ENCODE peak calls at places on chromosomes 1 and 21, in nine cellular contexts. S is substantia nigra, L is left lung, V is heart left ventricle, F is left ventricle myocardium inferior, N is psoas muscle, K is heart right ventricle, X is suprapubic skin, G is Panc1. Q is an unnamed sample.

GRCh38 chr1:154384650-154385557 is 20.2 kb upstream of the IL6R start:
- DNase-seq in S (no peak), L (no peak), V (no peak), F (no peak), N (no peak), K (no peak), X (no peak), G (no peak), Q (no peak)

GRCh38 chr1:198168180-198168579 is 11.4 kb downstream of the NEK7 start:
- DNase-seq in S (no peak), L (no peak), V (no peak), F (no peak), N (no peak), K (no peak), X (no peak), G (no peak), Q (no peak)

GRCh38 chr1:16017461-16018303 is at the start of gene HSPB7:
- DNase-seq in S (peak), L (peak), V (peak), F (peak), N (peak), K (peak), X (no peak), G (no peak), Q (no peak)

GRCh38 chr1:15957221-15958090 is 18.4 kb downstream of the ZBTB17 start:
- DNase-seq in S (no peak), L (no peak), V (no peak), F (no peak), N (no peak), K (no peak), X (no peak), G (no peak), Q (no peak)

GRCh38 chr1:24725209-24725651 is 20.0 kb upstream of the CLIC4 start:
- DNase-seq in S (no peak), L (no peak), V (peak), F (no peak), N (no peak), K (no peak), X (no peak), G (no peak), Q (no peak)

GRCh38 chr1:43304771-43305300 is 4.1 kb downstream of the TIE1 start:
- DNase-seq in S (no peak), L (peak), V (peak), F (no peak), N (no peak), K (no peak), X (no peak), G (no peak), Q (no peak)

GRCh38 chr1:49160677-49161076 is 384.0 kb upstream of the BEND5 start:
- DNase-seq in S (no peak), L (no peak), V (no peak), F (no peak), N (no peak), K (no peak), X (no peak), G (no peak), Q (no peak)

GRCh38 chr21:22416555-22416954 is 1418.3 kb downstream of the NCAM2 start:
- DNase-seq in S (no peak), L (no peak), V (no peak), F (no peak), N (no peak), K (no peak), X (no peak), G (no peak), Q (no peak)

GRCh38 chr1:42484382-42484781 is 21.3 kb downstream of the CCDC30 start:
- DNase-seq in S (no peak), L (no peak), V (no peak), F (no peak), N (no peak), K (peak), X (no peak), G (no peak), Q (peak)

GRCh38 chr1:95257758-95258157 is 23.7 kb downstream of the RWDD3 start:
- DNase-seq in S (no peak), L (no peak), V (no peak), F (no peak), N (no peak), K (no peak), X (no peak), G (no peak), Q (peak)

GRCh38 chr1:165898837-165899236 is 71.4 kb downstream of the UCK2 start:
- DNase-seq in S (no peak), L (no peak), V (peak), F (no peak), N (no peak), K (peak), X (no peak), G (peak), Q (peak)

GRCh38 chr1:32426489-32427255 is 32.4 kb upstream of the BSDC1 start:
- DNase-seq in S (no peak), L (no peak), V (no peak), F (no peak), N (no peak), K (peak), X (no peak), G (no peak), Q (no peak)

GRCh38 chr1:241167121-241167619 is 189.8 kb downstream of the RGS7 start:
- DNase-seq in S (no peak), L (no peak), V (no peak), F (no peak), N (no peak), K (no peak), X (no peak), G (no peak), Q (no peak)

GRCh38 chr1:216626394-216627067 is 96.7 kb downstream of the ESRRG start:
- DNase-seq in S (no peak), L (no peak), V (no peak), F (no peak), N (no peak), K (no peak), X (no peak), G (no peak), Q (no peak)

GRCh38 chr1:109535971-109536491 is 3.6 kb upstream of the GPR61 start:
- DNase-seq in S (peak), L (no peak), V (peak), F (peak), N (peak), K (peak), X (no peak), G (no peak), Q (no peak)

GRCh38 chr1:46617833-46618232 is 1.2 kb upstream of the MOB3C start:
- DNase-seq in S (no peak), L (no peak), V (no peak), F (no peak), N (no peak), K (no peak), X (no peak), G (no peak), Q (no peak)

GRCh38 chr1:7331926-7332535 is 439.1 kb upstream of the VAMP3 start:
- DNase-seq in S (no peak), L (no peak), V (no peak), F (no peak), N (no peak), K (no peak), X (peak), G (no peak), Q (no peak)

GRCh38 chr1:46166521-46167462 is 8.1 kb upstream of the TSPAN1 start:
- DNase-seq in S (no peak), L (peak), V (peak), F (peak), N (peak), K (peak), X (no peak), G (no peak), Q (no peak)

GRCh38 chr1:25253911-25254310 is 6.7 kb upstream of the RSRP1 start:
- DNase-seq in S (no peak), L (no peak), V (no peak), F (no peak), N (no peak), K (no peak), X (no peak), G (peak), Q (peak)

GRCh38 chr1:187374130-187374529 is 545.4 kb downstream of the PLA2G4A start:
- DNase-seq in S (no peak), L (no peak), V (no peak), F (no peak), N (no peak), K (no peak), X (no peak), G (no peak), Q (no peak)

GRCh38 chr1:170114916-170115315 is 30.8 kb upstream of the NTMT2 start:
- DNase-seq in S (no peak), L (no peak), V (no peak), F (no peak), N (no peak), K (no peak), X (no peak), G (no peak), Q (no peak)

GRCh38 chr1:75482951-75483350 is 128.0 kb downstream of the SLC44A5 start:
- DNase-seq in S (no peak), L (no peak), V (no peak), F (no peak), N (no peak), K (no peak), X (no peak), G (no peak), Q (no peak)

GRCh38 chr1:38891753-38892152 is 10.4 kb upstream of the GJA9 start:
- DNase-seq in S (no peak), L (no peak), V (no peak), F (no peak), N (no peak), K (no peak), X (no peak), G (no peak), Q (no peak)

GRCh38 chr1:96360036-96360795 is 361.4 kb upstream of the PTBP2 start:
- DNase-seq in S (no peak), L (no peak), V (no peak), F (no peak), N (no peak), K (no peak), X (no peak), G (no peak), Q (peak)

GRCh38 chr1:237507005-237507404 is 383.7 kb downstream of the ZP4 start:
- DNase-seq in S (no peak), L (no peak), V (no peak), F (no peak), N (no peak), K (no peak), X (no peak), G (no peak), Q (no peak)

GRCh38 chr1:217419152-217419551 is 211.7 kb downstream of the GPATCH2 start:
- DNase-seq in S (no peak), L (no peak), V (no peak), F (no peak), N (no peak), K (no peak), X (no peak), G (no peak), Q (no peak)

GRCh38 chr21:42233067-42233981 is 14.4 kb downstream of the ABCG1 start:
- DNase-seq in S (no peak), L (no peak), V (peak), F (peak), N (peak), K (peak), X (peak), G (no peak), Q (no peak)

GRCh38 chr1:202811296-202812175 is 782 bp downstream of the PCAT6 start:
- DNase-seq in S (no peak), L (peak), V (peak), F (peak), N (peak), K (peak), X (no peak), G (no peak), Q (no peak)

GRCh38 chr1:17768651-17769241 is 13.6 kb downstream of the ACTL8 start:
- DNase-seq in S (no peak), L (no peak), V (peak), F (peak), N (peak), K (no peak), X (no peak), G (no peak), Q (no peak)

GRCh38 chr1:20486457-20487235 is 636 bp upstream of the CAMK2N1 start:
- DNase-seq in S (peak), L (peak), V (peak), F (peak), N (peak), K (peak), X (peak), G (no peak), Q (no peak)

GRCh38 chr1:150164224-150164623 is 14.5 kb downstream of the PLEKHO1 start:
- DNase-seq in S (no peak), L (no peak), V (peak), F (peak), N (no peak), K (no peak), X (no peak), G (no peak), Q (no peak)

GRCh38 chr1:145964328-145965118 is at the start of the genes ANKRD34A and POLR3GL:
- DNase-seq in S (peak), L (peak), V (peak), F (peak), N (peak), K (peak), X (peak), G (no peak), Q (peak)

GRCh38 chr1:228332797-228333738 is 73.6 kb downstream of the TRIM11 start:
- DNase-seq in S (no peak), L (peak), V (no peak), F (no peak), N (peak), K (no peak), X (peak), G (no peak), Q (no peak)

GRCh38 chr1:21437341-21437640 is 2.6 kb upstream of the NBPF3 start:
- DNase-seq in S (no peak), L (no peak), V (no peak), F (no peak), N (no peak), K (no peak), X (no peak), G (no peak), Q (no peak)

GRCh38 chr21:46662367-46662654 is 26.8 kb downstream of the PRMT2 start:
- DNase-seq in S (no peak), L (no peak), V (no peak), F (no peak), N (peak), K (no peak), X (no peak), G (no peak), Q (no peak)

GRCh38 chr1:6535214-6535613 is 19.1 kb downstream of the NOL9 start:
- DNase-seq in S (no peak), L (no peak), V (no peak), F (no peak), N (no peak), K (no peak), X (no peak), G (no peak), Q (no peak)

GRCh38 chr1:17059391-17060128 is 5.7 kb upstream of the SDHB start:
- DNase-seq in S (peak), L (peak), V (peak), F (peak), N (peak), K (peak), X (no peak), G (peak), Q (no peak)

GRCh38 chr1:241808265-241808664 is 39.7 kb upstream of the EXO1 start:
- DNase-seq in S (no peak), L (no peak), V (no peak), F (no peak), N (no peak), K (no peak), X (no peak), G (no peak), Q (no peak)

GRCh38 chr1:152968248-152968647 is 2.2 kb upstream of the SPRR4 start:
- DNase-seq in S (no peak), L (no peak), V (no peak), F (no peak), N (no peak), K (no peak), X (no peak), G (no peak), Q (no peak)

DNA sequence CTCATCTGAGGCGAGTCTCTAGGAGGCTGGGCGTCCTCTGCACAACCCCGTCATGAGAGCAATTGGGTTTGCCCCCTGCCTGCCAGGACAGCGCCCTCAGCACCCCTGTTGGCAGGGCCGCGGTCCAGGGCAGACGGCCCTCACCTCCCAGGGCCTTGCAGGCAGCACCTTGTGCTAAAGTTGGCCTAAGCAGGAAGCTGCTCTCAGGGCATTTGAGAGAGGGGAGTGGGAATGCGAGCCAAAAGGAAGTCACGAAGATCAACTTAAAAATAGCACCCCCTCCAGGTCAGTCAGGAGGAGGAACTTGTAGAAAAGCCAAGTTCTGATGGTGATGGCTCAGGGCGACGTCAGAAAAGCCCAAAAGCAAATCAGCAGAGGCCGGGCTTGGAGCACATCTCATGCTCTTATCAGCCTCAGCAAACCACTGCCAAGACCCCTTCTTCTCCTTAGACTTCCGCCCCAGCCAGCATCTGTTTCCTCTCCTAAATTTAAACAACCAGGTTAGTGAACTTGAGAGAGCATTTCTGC is 12.6 kb upstream of the ADORA3 start:
- DNase-seq in S (no peak), L (no peak), V (peak), F (peak), N (peak), K (peak), X (no peak), G (no peak), Q (no peak)
- H3K27ac ChIP-seq in S (peak), L (peak), V (peak), F (peak), N (peak), K (peak), X (peak), G (no peak), Q (no peak)

GRCh38 chr1:61053712-61054608 is 28.4 kb upstream of the NFIA start:
- DNase-seq in S (peak), L (peak), V (peak), F (peak), N (peak), K (peak), X (no peak), G (no peak), Q (no peak)
- H3K27ac ChIP-seq in S (peak), L (peak), V (peak), F (peak), N (peak), K (peak), X (peak), G (peak), Q (no peak)

DNA sequence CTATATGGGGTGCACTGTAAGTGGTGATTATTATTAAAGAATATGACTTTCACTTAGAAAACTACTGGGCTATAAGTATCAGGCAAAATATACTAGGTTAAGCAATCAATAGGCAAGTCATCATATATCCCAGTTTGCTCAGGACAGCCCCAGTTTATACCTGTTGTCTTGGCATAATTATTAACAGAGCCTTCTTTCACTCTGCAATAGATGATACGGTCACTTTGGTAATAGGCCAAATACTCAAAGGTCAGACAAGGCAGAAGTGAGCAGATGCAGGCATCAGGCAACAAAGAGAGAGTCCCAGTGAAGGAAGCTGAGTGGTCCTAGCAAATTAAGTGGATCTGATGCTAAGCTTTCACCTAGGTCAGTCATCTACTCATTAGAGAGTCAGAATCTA is 599.9 kb downstream of the LMO4 start:
- DNase-seq in S (no peak), L (no peak), V (no peak), F (no peak), N (no peak), K (no peak), X (no peak), G (no peak), Q (no peak)
- H3K27ac ChIP-seq in S (no peak), L (no peak), V (no peak), F (no peak), N (no peak), K (no peak), X (no peak), G (no peak), Q (no peak)

DNA sequence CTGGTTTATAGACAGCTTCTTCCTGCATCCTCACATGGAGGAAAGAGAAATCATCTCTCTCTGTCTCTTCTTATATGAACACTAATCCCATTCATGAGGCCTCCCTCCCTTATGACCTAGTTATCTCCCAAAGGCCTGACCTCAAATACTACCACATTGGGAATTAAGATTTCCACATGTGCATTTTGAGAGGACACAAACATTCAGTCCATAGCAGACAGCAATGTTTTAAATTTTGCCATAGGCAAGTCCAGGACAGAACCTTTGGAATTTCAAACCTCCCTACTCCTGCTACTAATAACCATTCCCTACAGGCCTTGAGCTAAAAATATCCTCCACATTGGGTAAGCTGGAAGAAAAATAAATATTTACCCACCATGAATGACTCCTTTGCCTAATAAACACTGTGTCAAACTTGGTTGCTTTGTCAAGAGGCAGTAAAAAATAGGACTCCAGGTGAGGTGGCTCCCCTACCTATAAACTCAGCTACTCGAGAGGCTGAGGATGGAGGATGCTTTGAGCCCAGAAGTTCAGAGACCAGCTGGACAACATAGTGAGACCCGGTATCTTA is 113.7 kb downstream of the ZNF281 start:
- DNase-seq in S (no peak), L (no peak), V (no peak), F (no peak), N (no peak), K (no peak), X (no peak), G (no peak), Q (no peak)
- H3K27ac ChIP-seq in S (no peak), L (no peak), V (no peak), F (no peak), N (no peak), K (no peak), X (no peak), G (no peak), Q (no peak)

GRCh38 chr1:226686440-226687436 is 52.3 kb downstream of the ITPKB start:
- DNase-seq in S (no peak), L (no peak), V (no peak), F (no peak), N (no peak), K (no peak), X (no peak), G (no peak), Q (no peak)
- H3K27ac ChIP-seq in S (peak), L (no peak), V (peak), F (peak), N (peak), K (peak), X (no peak), G (no peak), Q (no peak)

GRCh38 chr21:45413922-45414321 is 9.0 kb downstream of the COL18A1 start:
- DNase-seq in S (no peak), L (peak), V (peak), F (peak), N (peak), K (no peak), X (no peak), G (no peak), Q (no peak)

GRCh38 chr21:45412909-45413581 is 8.1 kb downstream of the COL18A1 start:
- DNase-seq in S (no peak), L (peak), V (peak), F (peak), N (peak), K (no peak), X (no peak), G (no peak), Q (no peak)

GRCh38 chr21:45415943-45416611 is 11.1 kb downstream of the COL18A1 start:
- DNase-seq in S (no peak), L (peak), V (peak), F (peak), N (peak), K (no peak), X (no peak), G (no peak), Q (no peak)

GRCh38 chr21:45415188-45415942 is 10.4 kb downstream of the COL18A1 start:
- DNase-seq in S (no peak), L (peak), V (peak), F (peak), N (peak), K (no peak), X (no peak), G (no peak), Q (no peak)

GRCh38 chr21:45414396-45415187 is 9.6 kb downstream of the COL18A1 start:
- DNase-seq in S (no peak), L (peak), V (peak), F (peak), N (peak), K (no peak), X (no peak), G (no peak), Q (no peak)
- H3K27ac ChIP-seq in S (no peak), L (no peak), V (no peak), F (peak), N (no peak), K (no peak), X (no peak), G (peak), Q (no peak)

GRCh38 chr1:235206533-235207201 is 45.6 kb upstream of the RBM34 start:
- DNase-seq in S (no peak), L (no peak), V (no peak), F (no peak), N (no peak), K (no peak), X (no peak), G (no peak), Q (no peak)
- H3K27ac ChIP-seq in S (no peak), L (no peak), V (no peak), F (no peak), N (no peak), K (no peak), X (no peak), G (no peak), Q (no peak)